ENCODE peak calls at places on chromosomes 16 and 17, in five cellular contexts. One of them, this sample, is unnamed.

GRCh38 chr16:14325921-14326401 is 254.8 kb downstream of the MRTFB start:
- DNase-seq in A549: no peak
- DNase-seq in K562: no peak
- DNase-seq in IMR-90: no peak
- DNase-seq in GM12878: no peak
- DNase-seq in this sample: peak

GRCh38 chr17:18315498-18316360 is 636 bp downstream of the SMCR8 start:
- DNase-seq in A549: no peak
- DNase-seq in K562: no peak
- DNase-seq in IMR-90: peak
- DNase-seq in GM12878: no peak
- DNase-seq in this sample: no peak

GRCh38 chr17:78173025-78173715 is 4.8 kb downstream of the SYNGR2 start:
- DNase-seq in A549: no peak
- DNase-seq in K562: no peak
- DNase-seq in IMR-90: no peak
- DNase-seq in GM12878: peak
- DNase-seq in this sample: no peak

GRCh38 chr16:56145369-56145768 is 45.9 kb upstream of the GNAO1 start:
- DNase-seq in A549: no peak
- DNase-seq in K562: no peak
- DNase-seq in IMR-90: no peak
- DNase-seq in GM12878: no peak
- DNase-seq in this sample: no peak

GRCh38 chr16:11253995-11254912 is 1.8 kb downstream of the SOCS1 start:
- DNase-seq in A549: no peak
- DNase-seq in K562: peak
- DNase-seq in IMR-90: peak
- DNase-seq in GM12878: no peak
- DNase-seq in this sample: no peak

GRCh38 chr17:27531469-27531948 is 75.3 kb downstream of the KSR1 start:
- DNase-seq in A549: no peak
- DNase-seq in K562: no peak
- DNase-seq in IMR-90: no peak
- DNase-seq in GM12878: no peak
- DNase-seq in this sample: no peak

GRCh38 chr17:56098746-56099145 is 54.5 kb upstream of the ANKFN1 start:
- DNase-seq in A549: no peak
- DNase-seq in K562: no peak
- DNase-seq in IMR-90: no peak
- DNase-seq in GM12878: no peak
- DNase-seq in this sample: no peak

GRCh38 chr16:17283022-17283421 is 187.7 kb downstream of the XYLT1 start:
- DNase-seq in A549: no peak
- DNase-seq in K562: no peak
- DNase-seq in IMR-90: no peak
- DNase-seq in GM12878: no peak
- DNase-seq in this sample: peak

GRCh38 chr16:24328835-24329418 is 72.8 kb downstream of the CACNG3 start:
- DNase-seq in A549: no peak
- DNase-seq in K562: no peak
- DNase-seq in IMR-90: no peak
- DNase-seq in GM12878: no peak
- DNase-seq in this sample: no peak

GRCh38 chr16:49055824-49056545 is 225.7 kb downstream of the CBLN1 start:
- DNase-seq in A549: no peak
- DNase-seq in K562: no peak
- DNase-seq in IMR-90: no peak
- DNase-seq in GM12878: no peak
- DNase-seq in this sample: no peak

GRCh38 chr17:81049973-81050551 is 15.1 kb downstream of the BAIAP2 start:
- DNase-seq in A549: peak
- DNase-seq in K562: no peak
- DNase-seq in IMR-90: no peak
- DNase-seq in GM12878: peak
- DNase-seq in this sample: peak

GRCh38 chr17:7837375-7838290 is 3.6 kb downstream of the KDM6B start:
- DNase-seq in A549: no peak
- DNase-seq in K562: no peak
- DNase-seq in IMR-90: no peak
- DNase-seq in GM12878: no peak
- DNase-seq in this sample: no peak

GRCh38 chr17:32536736-32537646 is 50.2 kb downstream of the CDK5R1 start:
- DNase-seq in A549: no peak
- DNase-seq in K562: no peak
- DNase-seq in IMR-90: peak
- DNase-seq in GM12878: no peak
- DNase-seq in this sample: no peak

GRCh38 chr17:35073183-35073790 is 9.8 kb upstream of the RFFL start:
- DNase-seq in A549: no peak
- DNase-seq in K562: no peak
- DNase-seq in IMR-90: no peak
- DNase-seq in GM12878: no peak
- DNase-seq in this sample: no peak

GRCh38 chr17:66492500-66493123 is 190.2 kb downstream of the PRKCA start:
- DNase-seq in A549: no peak
- DNase-seq in K562: no peak
- DNase-seq in IMR-90: no peak
- DNase-seq in GM12878: no peak
- DNase-seq in this sample: peak

GRCh38 chr17:40485851-40486512 is 15.4 kb downstream of the TNS4 start:
- DNase-seq in A549: peak
- DNase-seq in K562: no peak
- DNase-seq in IMR-90: peak
- DNase-seq in GM12878: no peak
- DNase-seq in this sample: no peak

GRCh38 chr17:81707725-81708646 is 4.1 kb upstream of the SLC25A10 start:
- DNase-seq in A549: no peak
- DNase-seq in K562: no peak
- DNase-seq in IMR-90: no peak
- DNase-seq in GM12878: no peak
- DNase-seq in this sample: no peak

GRCh38 chr17:21678451-21679081 is 13.8 kb upstream of the KCNJ18 start:
- DNase-seq in A549: no peak
- DNase-seq in K562: peak
- DNase-seq in IMR-90: no peak
- DNase-seq in GM12878: no peak
- DNase-seq in this sample: peak

GRCh38 chr16:75443301-75443700 is 10.0 kb upstream of the CFDP1 start:
- DNase-seq in A549: no peak
- DNase-seq in K562: no peak
- DNase-seq in IMR-90: peak
- DNase-seq in GM12878: no peak
- DNase-seq in this sample: peak

GRCh38 chr17:2366747-2367494 is 29.6 kb downstream of the SGSM2 start:
- DNase-seq in A549: peak
- DNase-seq in K562: peak
- DNase-seq in IMR-90: no peak
- DNase-seq in GM12878: no peak
- DNase-seq in this sample: no peak

GRCh38 chr16:9599415-9600110 is 508.1 kb downstream of the HAPSTR1 start:
- DNase-seq in A549: no peak
- DNase-seq in K562: no peak
- DNase-seq in IMR-90: no peak
- DNase-seq in GM12878: no peak
- DNase-seq in this sample: no peak

GRCh38 chr16:57778658-57779057 is 23.6 kb downstream of the KIFC3 start:
- DNase-seq in A549: no peak
- DNase-seq in K562: no peak
- DNase-seq in IMR-90: no peak
- DNase-seq in GM12878: no peak
- DNase-seq in this sample: no peak

GRCh38 chr16:14286381-14287230 is 215.5 kb downstream of the MRTFB start:
- DNase-seq in A549: no peak
- DNase-seq in K562: no peak
- DNase-seq in IMR-90: no peak
- DNase-seq in GM12878: no peak
- DNase-seq in this sample: no peak

GRCh38 chr17:28760987-28761562 is 17.3 kb downstream of the TRAF4 start:
- DNase-seq in A549: no peak
- DNase-seq in K562: no peak
- DNase-seq in IMR-90: peak
- DNase-seq in GM12878: no peak
- DNase-seq in this sample: no peak

GRCh38 chr17:29596811-29597210 is 3.9 kb downstream of the ANKRD13B start:
- DNase-seq in A549: no peak
- DNase-seq in K562: peak
- DNase-seq in IMR-90: no peak
- DNase-seq in GM12878: no peak
- DNase-seq in this sample: no peak

GRCh38 chr17:58535431-58535830 is 21.0 kb upstream of the MTMR4 start:
- DNase-seq in A549: peak
- DNase-seq in K562: no peak
- DNase-seq in IMR-90: peak
- DNase-seq in GM12878: no peak
- DNase-seq in this sample: no peak

GRCh38 chr17:37516131-37516561 is 26.5 kb downstream of the DUSP14 start:
- DNase-seq in A549: no peak
- DNase-seq in K562: no peak
- DNase-seq in IMR-90: peak
- DNase-seq in GM12878: no peak
- DNase-seq in this sample: no peak

GRCh38 chr17:80311216-80311827 is 50.7 kb downstream of the RNF213 start:
- DNase-seq in A549: no peak
- DNase-seq in K562: no peak
- DNase-seq in IMR-90: no peak
- DNase-seq in GM12878: no peak
- DNase-seq in this sample: no peak

GRCh38 chr17:79160980-79161621 is 86.5 kb downstream of the ENGASE start:
- DNase-seq in A549: no peak
- DNase-seq in K562: peak
- DNase-seq in IMR-90: no peak
- DNase-seq in GM12878: no peak
- DNase-seq in this sample: no peak

GRCh38 chr17:43416998-43417891 is 18.5 kb downstream of the ARL4D start:
- DNase-seq in A549: peak
- DNase-seq in K562: no peak
- DNase-seq in IMR-90: peak
- DNase-seq in GM12878: no peak
- DNase-seq in this sample: no peak
- TF ChIP-seq RCOR1 in A549: no peak
- TF ChIP-seq RCOR1 in K562: no peak
- TF ChIP-seq RCOR1 in IMR-90: no peak
- TF ChIP-seq RCOR1 in GM12878: no peak
- TF ChIP-seq RCOR1 in this sample: no peak

DNA sequence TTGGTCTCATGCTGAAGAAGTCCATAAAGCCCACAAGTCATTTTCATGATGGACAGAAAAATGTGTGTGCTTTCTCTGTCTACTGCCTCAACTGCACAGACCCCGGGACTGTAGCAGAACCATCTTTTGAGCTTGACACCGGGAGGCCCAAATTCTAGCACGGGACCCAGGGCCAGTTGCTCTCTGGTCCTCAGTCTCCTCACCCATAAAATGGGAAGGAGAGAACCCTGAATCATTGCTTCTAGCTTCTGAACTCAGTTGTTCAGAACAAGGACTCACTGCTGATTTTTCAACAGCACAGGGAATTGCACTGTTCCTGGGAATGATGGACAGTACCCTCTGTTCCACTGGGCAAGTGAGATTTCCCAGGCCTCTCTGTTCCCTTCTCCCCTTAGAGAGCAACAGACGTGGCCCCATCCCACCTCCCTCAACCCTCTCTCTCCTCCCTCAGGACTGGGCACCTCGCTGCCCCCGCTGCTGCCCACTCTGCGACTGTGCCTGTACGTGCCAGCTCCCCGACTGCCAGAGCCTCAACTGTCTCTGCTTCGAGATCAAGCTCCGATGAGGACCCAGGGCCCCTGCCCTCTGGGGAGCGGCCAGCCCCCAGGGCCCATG is 2.2 kb upstream of the ALDOA start:
- DNase-seq in A549: no peak
- DNase-seq in K562: no peak
- DNase-seq in IMR-90: no peak
- DNase-seq in GM12878: no peak
- DNase-seq in this sample: no peak
- TF ChIP-seq RCOR1 in A549: no peak
- TF ChIP-seq RCOR1 in K562: no peak
- TF ChIP-seq RCOR1 in IMR-90: no peak
- TF ChIP-seq RCOR1 in GM12878: no peak
- TF ChIP-seq RCOR1 in this sample: no peak

DNA sequence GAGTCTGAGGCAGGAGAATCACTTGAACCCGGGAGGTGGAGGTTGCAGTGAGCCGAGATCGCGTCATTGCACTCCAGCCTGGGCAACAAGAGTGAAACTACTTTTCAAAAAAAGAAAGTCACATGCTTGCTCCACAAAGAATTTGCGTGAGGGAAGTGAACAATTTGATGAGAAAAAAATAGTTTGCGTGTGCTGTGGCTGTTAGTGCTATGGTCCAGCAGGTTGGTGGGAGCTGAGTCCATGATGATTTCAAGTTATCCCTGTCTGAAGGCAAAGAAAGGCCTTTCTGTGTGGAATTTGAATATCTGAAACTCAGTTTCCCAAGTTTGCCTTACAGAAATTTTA is 21.0 kb downstream of the PRCD start:
- DNase-seq in A549: no peak
- DNase-seq in K562: no peak
- DNase-seq in IMR-90: no peak
- DNase-seq in GM12878: no peak
- DNase-seq in this sample: no peak
- TF ChIP-seq RCOR1 in A549: no peak
- TF ChIP-seq RCOR1 in K562: no peak
- TF ChIP-seq RCOR1 in IMR-90: no peak
- TF ChIP-seq RCOR1 in GM12878: no peak
- TF ChIP-seq RCOR1 in this sample: no peak

GRCh38 chr16:66491716-66492064 is 58.2 kb downstream of the TK2 start:
- DNase-seq in A549: no peak
- DNase-seq in K562: no peak
- DNase-seq in IMR-90: no peak
- DNase-seq in GM12878: no peak
- DNase-seq in this sample: no peak

GRCh38 chr16:66493490-66494401 is 56.2 kb downstream of the TK2 start:
- DNase-seq in A549: no peak
- DNase-seq in K562: no peak
- DNase-seq in IMR-90: no peak
- DNase-seq in GM12878: no peak
- DNase-seq in this sample: no peak

GRCh38 chr16:66490774-66491715 is 58.9 kb downstream of the TK2 start:
- DNase-seq in A549: no peak
- DNase-seq in K562: no peak
- DNase-seq in IMR-90: no peak
- DNase-seq in GM12878: no peak
- DNase-seq in this sample: no peak

GRCh38 chr16:66495440-66495839 is 54.5 kb downstream of the TK2 start:
- DNase-seq in A549: no peak
- DNase-seq in K562: no peak
- DNase-seq in IMR-90: no peak
- DNase-seq in GM12878: no peak
- DNase-seq in this sample: no peak

DNA sequence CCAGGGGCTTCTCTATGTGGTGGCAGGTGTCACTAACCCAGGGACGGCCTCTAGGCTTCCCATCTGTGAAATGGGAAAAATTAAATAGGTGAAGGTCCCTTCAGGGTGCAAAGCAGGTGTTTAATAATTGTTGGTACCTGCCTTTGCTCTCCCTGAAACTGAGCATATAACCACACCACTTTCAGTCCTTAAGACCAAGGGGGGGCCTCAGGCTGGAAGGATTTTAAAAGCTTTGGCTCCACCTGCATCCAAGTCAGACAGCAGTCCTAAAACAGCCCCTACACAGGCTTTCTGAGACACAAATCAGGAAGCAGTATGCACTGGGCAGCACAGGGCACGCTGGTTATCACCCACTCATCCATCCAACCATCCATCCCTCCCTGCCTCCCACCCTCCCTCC is 55.0 kb downstream of the TK2 start:
- DNase-seq in A549: no peak
- DNase-seq in K562: no peak
- DNase-seq in IMR-90: no peak
- DNase-seq in GM12878: no peak
- DNase-seq in this sample: no peak
- TF ChIP-seq RCOR1 in A549: no peak
- TF ChIP-seq RCOR1 in K562: no peak
- TF ChIP-seq RCOR1 in IMR-90: no peak
- TF ChIP-seq RCOR1 in GM12878: no peak
- TF ChIP-seq RCOR1 in this sample: no peak